ENCODE peak calls at places on chromosomes 11 and 22, in four cellular contexts. B, H, W and G are unnamed samples.

GRCh38 chr11:134915212-134915611 is 503.2 kb upstream of the B3GAT1 start:
- DNase-seq in B (no peak), H (no peak), W (no peak), G (no peak)

GRCh38 chr11:120339394-120339890 is 3.2 kb downstream of the ARHGEF12 start:
- DNase-seq in B (peak; percentile 69), H (no peak), W (peak; percentile 40), G (peak; percentile 92)

GRCh38 chr22:44188986-44189630 is 8.4 kb downstream of the PARVG start:
- DNase-seq in B (no peak), H (no peak), W (no peak), G (no peak)

GRCh38 chr11:95888439-95888838 is 35.5 kb downstream of the MTMR2 start:
- DNase-seq in B (no peak), H (no peak), W (no peak), G (no peak)

GRCh38 chr11:121514401-121514981 is 61.7 kb upstream of the SORL1-AS1 start:
- DNase-seq in B (no peak), H (no peak), W (no peak), G (no peak)

GRCh38 chr11:96198466-96198808 is 144.6 kb downstream of the MAML2 start:
- DNase-seq in B (no peak), H (no peak), W (no peak), G (no peak)

GRCh38 chr11:110130642-110131238 is 37.5 kb downstream of the ZC3H12C start:
- DNase-seq in B (peak; percentile 27), H (no peak), W (peak; percentile 82), G (no peak)

GRCh38 chr11:7418916-7419315 is 66.4 kb upstream of the OLFML1 start:
- DNase-seq in B (no peak), H (no peak), W (no peak), G (no peak)

GRCh38 chr11:61507962-61508824 is at the start of gene LRRC10B:
- DNase-seq in B (peak; percentile 84), H (no peak), W (peak; percentile 89), G (no peak)

DNA sequence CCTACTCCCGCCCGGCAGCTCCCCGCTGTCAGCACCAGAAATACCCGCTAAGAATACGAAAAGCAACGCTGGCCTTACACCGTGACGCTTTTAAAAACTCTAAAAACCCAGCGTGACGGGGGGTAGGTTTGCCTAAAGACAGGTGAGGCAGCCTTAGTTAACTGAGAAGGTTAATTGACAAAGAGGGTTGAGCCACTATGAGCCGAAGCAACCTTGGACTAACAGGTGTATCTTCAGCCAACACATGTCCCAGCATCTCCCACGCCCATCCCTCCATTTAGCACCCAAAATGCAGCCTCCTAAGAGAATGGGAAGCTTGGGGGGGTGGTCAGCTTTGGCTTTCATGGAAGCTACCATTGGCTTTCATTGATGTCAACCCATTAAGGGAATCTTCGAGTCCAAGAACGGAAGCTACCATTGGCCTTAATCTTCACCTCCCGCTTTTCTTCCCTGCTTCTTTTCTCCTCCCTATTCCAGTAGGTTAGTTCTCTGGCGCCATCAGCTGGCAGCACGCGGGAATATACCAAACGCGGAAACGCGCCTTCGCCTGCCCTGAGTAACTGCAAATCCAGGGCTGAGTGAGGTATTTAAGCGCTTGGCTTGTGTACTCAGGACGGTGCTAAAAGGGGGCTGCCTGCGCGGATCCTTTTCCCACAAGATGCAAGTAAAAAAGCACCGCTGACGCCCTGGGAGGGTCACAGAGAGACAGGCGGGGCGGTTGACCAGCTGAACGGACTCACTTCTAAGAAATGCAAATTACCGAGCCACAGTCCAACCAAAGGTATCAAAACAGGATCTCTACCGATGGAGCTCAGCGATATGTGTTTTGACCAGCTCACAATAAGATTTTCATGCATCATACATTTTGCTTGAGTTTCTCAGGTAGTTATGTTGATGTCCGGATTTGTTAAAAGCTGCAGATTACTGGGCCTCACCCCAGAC is 38.5 kb upstream of the GLYATL1 start:
- DNase-seq in B (peak; percentile 90), H (peak; percentile 47), W (peak; percentile 99), G (peak; percentile 92)
- H3K4me3 ChIP-seq in B (no peak overlapping the region), H (no peak overlapping the region), W (no peak overlapping the region), G (peak overlapping the region; percentile 59)

GRCh38 chr11:64915366-64915887 is 1.6 kb downstream of the ATG2A start:
- DNase-seq in B (no peak), H (no peak), W (no peak), G (peak; percentile 68)
- H3K4me3 ChIP-seq in B (peak overlapping the region; percentile 70), H (peak overlapping the region; percentile 70), W (no peak overlapping the region), G (peak overlapping the region; percentile 75)

DNA sequence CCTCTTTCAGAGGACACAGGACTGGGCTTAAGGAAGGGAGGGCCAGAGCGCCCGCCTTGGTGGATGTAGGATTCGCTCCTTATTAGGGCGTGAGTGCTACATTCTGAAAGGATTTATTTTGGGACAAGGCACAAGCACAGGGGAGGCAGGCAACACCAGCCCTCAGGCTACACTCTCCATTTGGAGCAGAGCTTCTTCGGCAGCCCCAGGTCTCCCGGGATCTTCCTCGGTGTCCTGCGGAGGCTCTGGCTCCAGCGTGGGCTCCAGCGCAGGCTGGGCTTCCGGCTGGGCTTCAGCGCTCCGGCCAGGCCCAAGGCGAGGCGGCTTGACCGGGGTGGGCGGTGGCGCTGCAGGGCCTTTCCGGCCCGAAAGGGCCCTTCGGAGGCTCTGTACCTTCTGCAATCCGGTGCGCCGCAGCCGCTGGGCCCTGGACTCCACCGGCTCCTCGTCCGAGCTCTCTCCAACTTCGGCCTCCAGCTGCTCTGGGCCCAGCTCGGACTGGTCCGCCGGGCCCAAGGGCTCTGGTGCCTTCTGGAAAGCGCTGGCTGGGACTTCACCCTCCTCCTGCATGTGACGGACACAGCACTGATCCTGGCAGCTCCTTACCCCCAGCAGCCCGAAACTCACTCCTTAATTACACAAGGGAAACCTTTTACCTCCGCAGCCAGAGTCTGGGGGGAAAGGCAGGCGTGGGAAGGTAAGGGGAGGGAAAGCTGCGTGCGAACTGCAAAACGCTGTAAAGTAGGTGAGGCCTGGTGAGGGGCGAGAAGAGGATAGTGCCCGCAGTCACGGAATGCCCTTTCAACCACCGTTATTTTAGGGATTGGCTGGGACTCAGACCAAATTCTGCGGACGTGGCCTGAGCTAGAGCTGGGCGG is 1.1 kb downstream of the CAVIN3 start:
- DNase-seq in B (no peak), H (no peak), W (peak; percentile 78), G (peak; percentile 68)
- H3K4me3 ChIP-seq in B (peak overlapping the region; percentile 57), H (peak overlapping the region; percentile 54), W (peak overlapping the region; percentile 67), G (peak overlapping the region; percentile 86)

GRCh38 chr11:30916764-30917163 is 330.6 kb upstream of the MPPED2 start:
- DNase-seq in B (no peak), H (no peak), W (no peak), G (no peak)

GRCh38 chr11:30919389-30920172 is 333.4 kb upstream of the MPPED2 start:
- DNase-seq in B (no peak), H (no peak), W (no peak), G (no peak)

GRCh38 chr11:30911247-30911646 is 325.1 kb upstream of the MPPED2 start:
- DNase-seq in B (no peak), H (no peak), W (peak; percentile 77), G (no peak)

GRCh38 chr11:30917859-30918478 is 331.8 kb upstream of the MPPED2 start:
- DNase-seq in B (no peak), H (peak; percentile 6), W (peak; percentile 63), G (no peak)

DNA sequence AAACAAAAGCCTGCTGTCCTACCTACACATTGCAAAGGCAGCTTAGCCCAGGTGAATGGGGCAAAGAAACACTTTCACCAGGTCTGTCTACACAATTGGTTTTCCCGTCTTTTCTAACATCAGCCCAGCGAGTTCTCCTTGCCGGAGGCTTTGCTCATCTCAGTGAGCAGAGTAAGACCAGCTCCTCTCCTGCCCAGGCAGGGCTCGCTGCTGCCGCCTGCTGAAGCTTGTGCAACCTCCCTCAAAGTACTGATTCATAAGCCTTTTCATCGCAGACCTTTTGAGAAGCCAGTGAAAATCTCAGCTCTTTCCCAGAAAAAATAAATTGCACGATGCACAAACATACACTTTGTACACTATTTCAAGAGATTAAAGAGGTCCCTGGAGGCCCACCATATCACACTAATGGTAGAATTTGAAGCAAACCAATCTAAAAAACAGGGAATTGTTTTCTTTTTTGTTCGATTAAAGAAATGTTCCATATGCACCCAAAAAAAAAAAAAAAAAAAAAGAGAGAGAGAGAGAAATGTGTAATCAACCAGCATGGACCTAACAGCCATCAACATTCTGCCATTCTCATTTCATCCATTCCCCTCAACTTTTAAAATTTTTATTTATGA is 328.1 kb upstream of the MPPED2 start:
- DNase-seq in B (peak; percentile 31), H (peak; percentile 8), W (peak; percentile 83), G (peak; percentile 55)
- H3K4me3 ChIP-seq in B (no peak overlapping the region), H (no peak overlapping the region), W (no peak overlapping the region), G (no peak overlapping the region)

GRCh38 chr22:30855677-30856518 is 112.7 kb downstream of the MORC2 start:
- DNase-seq in B (peak; percentile 4), H (no peak), W (no peak), G (peak; percentile 75)
- H3K4me3 ChIP-seq in B (no peak overlapping the region), H (no peak overlapping the region), W (no peak overlapping the region), G (no peak overlapping the region)